ENCODE peak calls at places on chromosomes 11 and 22, in four cellular contexts. V is Panc1, A is GM23338, H is HCT116. M is an unnamed sample.

GRCh38 chr11:77642228-77642627 is 4.6 kb upstream of the CLNS1A start:
- ATAC-seq in A (no peak), H (no peak), V (no peak), M (no peak)

GRCh38 chr11:19845633-19846032 is 133.0 kb downstream of the NAV2 start:
- ATAC-seq in H (no peak), A (no peak), V (no peak), M (no peak)

GRCh38 chr11:36354221-36355003 is 58.3 kb downstream of the PRR5L start:
- ATAC-seq in V (no peak), H (no peak), A (no peak), M (no peak)

GRCh38 chr11:13065200-13065787 is 56.2 kb downstream of the RASSF10 start:
- ATAC-seq in A (no peak), V (no peak), H (no peak), M (no peak)

GRCh38 chr11:69718147-69718546 is 14.3 kb upstream of the FGF19 start:
- ATAC-seq in H (peak), V (peak), A (peak), M (no peak)

GRCh38 chr11:67032830-67033555 is 10.1 kb downstream of the SYT12 start:
- ATAC-seq in A (no peak), H (peak), V (peak), M (no peak)

GRCh38 chr11:109305009-109305408 is 117.0 kb upstream of the C11orf87 start:
- ATAC-seq in V (no peak), H (no peak), A (no peak), M (no peak)

GRCh38 chr11:101870510-101870909 is 44.3 kb upstream of the CEP126 start:
- ATAC-seq in V (no peak), H (peak), A (no peak), M (no peak)

GRCh38 chr11:134536219-134536618 is 124.2 kb upstream of the B3GAT1 start:
- ATAC-seq in H (no peak), A (no peak), V (no peak), M (no peak)

GRCh38 chr11:3340025-3340424 is 38.9 kb downstream of the ZNF195 start:
- ATAC-seq in V (peak), A (no peak), H (peak), M (no peak)

GRCh38 chr11:2235588-2236326 is 34.6 kb downstream of the ASCL2 start:
- ATAC-seq in V (no peak), H (no peak), A (peak), M (no peak)

GRCh38 chr11:94417386-94417987 is 16.3 kb upstream of the GPR83 start:
- ATAC-seq in H (peak), V (peak), A (peak), M (no peak)

GRCh38 chr11:132886335-132886734 is 646.0 kb downstream of the OPCML start:
- ATAC-seq in H (no peak), A (no peak), V (no peak), M (no peak)

GRCh38 chr22:35971418-35972119 is 57.1 kb downstream of the RBFOX2 start:
- ATAC-seq in A (peak), V (no peak), H (no peak), M (no peak)

DNA sequence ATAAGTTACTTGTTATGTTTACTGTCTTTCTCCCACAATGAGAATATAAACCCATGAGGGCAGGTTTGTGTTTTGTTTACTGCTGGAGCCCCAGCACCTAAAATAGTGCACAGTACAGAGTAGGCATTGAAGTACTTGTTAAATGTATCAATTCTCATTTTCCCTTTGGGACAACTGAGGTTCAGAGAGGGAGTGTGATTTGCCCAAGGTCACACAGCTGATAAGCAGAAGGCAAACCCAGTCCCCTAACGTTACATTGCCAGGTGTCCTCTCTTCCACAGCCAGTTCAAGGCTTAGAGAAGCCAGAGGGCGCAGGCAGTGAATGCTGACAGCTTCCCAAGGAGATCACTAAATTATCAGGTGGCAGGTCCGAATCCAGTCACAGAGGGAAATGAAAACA is 16.8 kb downstream of the ZMAT5 start:
- ATAC-seq in V (no peak), H (no peak), A (no peak), M (no peak)
- TF ChIP-seq POLR2AphosphoS5 in V (no peak), H (no peak), A (no peak), M (no peak)

DNA sequence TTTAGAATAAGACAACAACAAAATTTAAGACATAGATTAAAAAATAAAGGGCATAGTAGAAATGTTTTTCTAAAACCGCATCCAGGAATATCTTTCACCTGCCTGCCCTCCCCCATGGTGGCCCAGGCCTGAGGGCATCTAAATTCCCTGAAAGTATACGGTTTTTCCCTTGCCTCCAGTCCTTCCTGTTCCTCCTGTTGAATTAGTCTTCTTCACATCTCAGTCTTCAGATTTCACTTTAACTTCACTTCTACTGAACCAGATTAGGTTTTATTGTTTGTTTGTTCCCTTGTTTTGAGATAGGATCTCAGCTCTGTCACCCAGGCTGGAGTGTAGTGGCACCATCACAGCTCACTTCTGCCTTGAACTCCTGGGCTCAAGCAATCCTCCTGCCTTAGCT is 33.1 kb upstream of the DEPDC7 start:
- ATAC-seq in A (no peak), V (no peak), H (no peak), M (no peak)
- TF ChIP-seq POLR2AphosphoS5 in A (no peak), V (no peak), H (no peak), M (no peak)

GRCh38 chr22:20128619-20128901 is 3.0 kb upstream of the ZDHHC8 start:
- ATAC-seq in A (no peak), V (no peak), H (no peak), M (no peak)
- TF ChIP-seq POLR2AphosphoS5 in A (no peak), V (no peak), H (no peak), M (no peak)

GRCh38 chr22:43295173-43295572 is 48.0 kb downstream of the SCUBE1 start:
- ATAC-seq in A (no peak), V (no peak), H (no peak), M (no peak)

GRCh38 chr22:43292633-43293025 is 50.5 kb downstream of the SCUBE1 start:
- ATAC-seq in V (no peak), A (no peak), H (no peak), M (no peak)

GRCh38 chr22:43293661-43294392 is 49.3 kb downstream of the SCUBE1 start:
- ATAC-seq in H (peak), V (no peak), A (no peak), M (peak)

GRCh38 chr22:43291381-43291780 is 51.8 kb downstream of the SCUBE1 start:
- ATAC-seq in V (no peak), A (no peak), H (no peak), M (no peak)

GRCh38 chr22:43293259-43293658 is 49.9 kb downstream of the SCUBE1 start:
- ATAC-seq in A (no peak), H (no peak), V (no peak), M (peak)
- TF ChIP-seq POLR2AphosphoS5 in A (no peak), H (no peak), V (no peak), M (no peak)

GRCh38 chr22:39144101-39144815 is 8.2 kb downstream of the CBX7 start:
- ATAC-seq in H (no peak), A (peak), V (peak), M (peak)
- TF ChIP-seq POLR2AphosphoS5 in H (no peak), A (no peak), V (no peak), M (no peak)

GRCh38 chr11:73272680-73273038 is 521 bp downstream of the P2RY6 start:
- ATAC-seq in H (no peak), V (no peak), A (no peak), M (no peak)

GRCh38 chr11:73270089-73270854 is 1.9 kb upstream of the P2RY6 start:
- ATAC-seq in H (peak), A (peak), V (no peak), M (no peak)

GRCh38 chr11:73273246-73273890 is 1.2 kb downstream of the P2RY6 start:
- ATAC-seq in V (no peak), A (no peak), H (no peak), M (no peak)

GRCh38 chr11:73270855-73271477 is 1.2 kb upstream of the P2RY6 start:
- ATAC-seq in H (no peak), A (no peak), V (no peak), M (no peak)

GRCh38 chr11:73271936-73272679 is at the start of gene P2RY6:
- ATAC-seq in V (peak), A (peak), H (peak), M (no peak)
- TF ChIP-seq POLR2AphosphoS5 in V (no peak), A (no peak), H (no peak), M (no peak)

GRCh38 chr11:78720281-78720989 is 145.8 kb upstream of the NARS2 start:
- ATAC-seq in H (no peak), V (no peak), A (no peak), M (no peak)
- TF ChIP-seq POLR2AphosphoS5 in H (no peak), V (no peak), A (no peak), M (no peak)

M was measured in gastroesophageal sphincter.